ENCODE peak calls at places on chromosomes 7 and 10, in eight cellular contexts. W is esophagus squamous epithelium, V is IMR-90, A is spleen, U is breast epithelium, G is adrenal gland, F is right lobe of liver, X is body of pancreas. Y is an unnamed sample. For H3K4me1, the result is how much of the 10 kb centered on the place peaks cover.

GRCh38 chr10:121078036-121078435 is 226.9 kb downstream of the WDR11 start:
- DNase-seq in X (peak), F (no peak), A (no peak), G (no peak), W (no peak), V (no peak), U (no peak), Y (no peak)

GRCh38 chr7:17521437-17521836 is 223.0 kb downstream of the AHR start:
- DNase-seq in V (peak), G (no peak), W (no peak), A (no peak), U (no peak), F (no peak), X (no peak), Y (no peak)

GRCh38 chr7:99124236-99124635 is 19.7 kb downstream of the SMURF1 start:
- DNase-seq in X (no peak), W (no peak), U (no peak), V (no peak), F (no peak), A (no peak), G (no peak), Y (no peak)

GRCh38 chr10:62377966-62378365 is 3.8 kb downstream of the ZNF365 start:
- DNase-seq in W (no peak), U (no peak), A (no peak), X (no peak), F (no peak), G (no peak), V (no peak), Y (no peak)

GRCh38 chr10:11830836-11831519 is 7.8 kb downstream of the PROSER2 start:
- DNase-seq in F (no peak), A (no peak), U (no peak), W (no peak), V (no peak), G (no peak), X (peak), Y (peak)

GRCh38 chr7:585229-585711 is 65.6 kb upstream of the PDGFA start:
- DNase-seq in X (no peak), U (no peak), V (no peak), A (no peak), W (no peak), G (no peak), F (no peak), Y (no peak)

GRCh38 chr7:55157347-55158105 is 138.7 kb downstream of the EGFR start:
- DNase-seq in U (no peak), X (no peak), G (no peak), F (no peak), V (no peak), W (no peak), A (peak), Y (no peak)

GRCh38 chr10:133608855-133609254 is 17.7 kb downstream of the FRG2B start:
- DNase-seq in W (no peak), A (no peak), G (no peak), V (no peak), U (no peak), X (no peak), F (no peak), Y (no peak)

GRCh38 chr10:123135415-123136141 is at the start of gene HMX3:
- DNase-seq in X (no peak), V (peak), A (no peak), F (no peak), U (no peak), W (no peak), G (no peak), Y (no peak)

GRCh38 chr7:55160539-55160938 is 141.7 kb downstream of the EGFR start:
- DNase-seq in F (no peak), V (peak), U (no peak), W (no peak), G (no peak), A (no peak), X (no peak), Y (no peak)

GRCh38 chr10:94104316-94105060 is 110.8 kb downstream of the PLCE1 start:
- DNase-seq in F (no peak), X (no peak), U (no peak), G (no peak), V (peak), A (no peak), W (no peak), Y (no peak)

GRCh38 chr10:48469516-48470020 is 135.3 kb downstream of the ARHGAP22 start:
- DNase-seq in V (no peak), F (no peak), X (no peak), U (peak), A (no peak), G (peak), W (no peak), Y (peak)

GRCh38 chr7:74044366-74045350 is 16.7 kb downstream of the ELN start:
- DNase-seq in X (no peak), F (peak), V (no peak), G (no peak), A (no peak), W (no peak), U (no peak), Y (no peak)

GRCh38 chr7:17651926-17652385 is 288.3 kb downstream of the SNX13 start:
- DNase-seq in X (peak), V (peak), W (no peak), A (no peak), G (no peak), F (no peak), U (no peak), Y (no peak)

GRCh38 chr10:71004676-71005075 is 116.3 kb upstream of the PCBD1 start:
- DNase-seq in W (no peak), V (no peak), F (no peak), A (peak), X (no peak), G (no peak), U (no peak), Y (no peak)

GRCh38 chr7:42155836-42156540 is 81.0 kb downstream of the GLI3 start:
- DNase-seq in V (peak), W (no peak), G (no peak), A (no peak), F (no peak), U (no peak), X (no peak), Y (no peak)

GRCh38 chr10:52756295-52756694 is 16.3 kb downstream of the MBL2 start:
- DNase-seq in A (no peak), G (no peak), U (no peak), F (no peak), W (no peak), X (no peak), V (no peak), Y (no peak)

GRCh38 chr7:105429746-105430612 is 41.3 kb upstream of the SRPK2 start:
- DNase-seq in V (peak), G (peak), W (no peak), X (peak), A (no peak), F (no peak), U (no peak), Y (peak)

GRCh38 chr10:103706047-103706446 is 149.3 kb downstream of the SH3PXD2A start:
- DNase-seq in U (no peak), X (no peak), W (no peak), V (no peak), A (no peak), F (no peak), G (no peak), Y (no peak)

GRCh38 chr10:128530301-128530700 is 404.1 kb upstream of the MKI67 start:
- DNase-seq in A (no peak), G (no peak), V (no peak), W (no peak), F (no peak), U (no peak), X (no peak), Y (no peak)

GRCh38 chr7:30406664-30407425 is 71.7 kb downstream of the NOD1 start:
- DNase-seq in U (no peak), F (no peak), W (no peak), X (no peak), G (no peak), A (no peak), V (no peak), Y (no peak)

GRCh38 chr10:101833466-101833865 is 10.1 kb downstream of the KCNIP2 start:
- DNase-seq in F (no peak), W (no peak), X (no peak), U (no peak), G (no peak), V (no peak), A (no peak), Y (no peak)

GRCh38 chr10:74994714-74995308 is 116.6 kb upstream of the SAMD8 start:
- DNase-seq in W (no peak), F (no peak), X (no peak), V (no peak), G (no peak), A (no peak), U (no peak), Y (no peak)

GRCh38 chr7:7257899-7258692 is 75.8 kb downstream of the C1GALT1 start:
- DNase-seq in A (no peak), F (no peak), G (no peak), U (no peak), W (no peak), V (peak), X (no peak), Y (no peak)

GRCh38 chr10:110827410-110827809 is 44.3 kb upstream of the PDCD4 start:
- DNase-seq in F (no peak), G (no peak), W (no peak), A (no peak), X (no peak), V (peak), U (no peak), Y (no peak)

GRCh38 chr10:11473128-11473760 is 138.2 kb downstream of the USP6NL start:
- DNase-seq in G (no peak), X (no peak), U (no peak), F (no peak), V (no peak), A (no peak), W (no peak), Y (no peak)

GRCh38 chr10:113045155-113046055 is 95.4 kb downstream of the TCF7L2 start:
- DNase-seq in V (peak), G (no peak), A (no peak), X (no peak), F (peak), U (no peak), W (no peak), Y (no peak)

GRCh38 chr10:101284171-101285092 is 55.2 kb upstream of the LBX1 start:
- DNase-seq in U (no peak), A (no peak), W (no peak), X (no peak), V (no peak), F (no peak), G (no peak), Y (no peak)

DNA sequence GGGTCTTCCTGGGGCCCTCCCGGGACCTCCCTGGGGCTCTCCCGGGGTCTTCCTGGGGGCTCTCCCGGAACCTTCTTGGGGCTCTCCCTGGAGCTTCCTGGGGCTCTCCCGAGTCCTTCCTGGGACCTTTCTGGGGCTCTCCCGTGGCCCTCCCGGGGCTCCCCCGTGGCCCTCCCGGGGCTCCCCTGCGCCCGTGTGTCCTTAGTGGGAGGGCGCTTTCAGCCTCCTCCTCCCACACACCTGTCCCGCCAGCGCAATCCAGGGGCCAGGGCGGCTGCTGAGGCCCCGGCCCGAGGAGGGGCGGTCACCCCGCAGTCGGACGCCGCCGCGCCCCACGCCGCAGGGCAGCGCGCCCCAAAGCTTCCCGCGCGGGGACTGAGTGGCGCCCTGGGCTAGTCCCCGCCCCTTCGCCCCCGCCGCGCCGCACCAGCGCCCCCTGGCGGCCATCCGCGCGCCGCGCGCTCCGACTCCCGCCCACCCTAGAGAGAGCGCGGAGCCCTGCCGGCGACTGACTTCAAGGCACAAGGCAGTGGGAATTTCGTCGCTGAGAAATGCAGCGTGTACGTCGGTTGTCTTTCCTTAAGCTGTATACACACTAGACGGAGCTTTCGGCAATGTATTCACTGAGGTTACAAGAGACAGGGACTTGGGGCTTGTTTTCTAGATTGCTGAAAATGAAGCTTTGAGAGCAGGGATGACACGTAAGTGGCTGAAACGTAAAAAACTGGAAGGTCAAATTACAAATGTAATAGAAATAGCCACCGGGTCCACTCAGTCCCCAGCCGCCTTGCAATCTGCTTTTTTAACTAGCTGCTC is 47.1 kb downstream of the INSIG1 start:
- DNase-seq in F (peak), W (no peak), U (peak), A (peak), V (peak), G (peak), X (peak), Y (peak)
- TF ChIP-seq POLR2A in F (no peak), W (no peak), U (no peak), A (no peak), V (no peak), G (no peak), X (no peak), Y (no peak)

GRCh38 chr10:34183397-34183796 is 631.7 kb downstream of the PARD3 start:
- DNase-seq in U (no peak), V (no peak), G (no peak), A (no peak), F (no peak), X (no peak), W (no peak), Y (no peak)
- H3K4me1 ChIP-seq in U (under half), V (under half), G (under half), A (under half), F (under half), X (under half), W (under half), Y (under half)

DNA sequence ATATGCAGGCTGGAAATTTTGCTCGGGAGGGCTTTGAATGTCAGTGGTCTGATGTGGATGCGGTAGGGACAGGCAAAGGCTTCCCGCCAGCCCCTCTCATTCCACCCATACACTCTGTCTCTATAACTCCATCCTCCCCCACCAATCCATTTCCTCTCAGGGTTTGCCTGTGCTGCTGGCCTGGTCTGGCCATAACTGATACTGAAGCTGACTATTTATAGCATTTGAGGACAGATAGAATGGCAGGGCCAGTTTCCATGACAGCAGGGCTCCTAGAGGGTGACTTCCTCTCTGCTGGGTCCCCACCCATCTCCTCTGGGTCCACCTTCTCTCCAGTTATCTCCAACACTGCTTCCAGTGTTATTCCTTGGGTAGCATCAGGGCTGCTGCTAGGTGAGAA is 6.6 kb upstream of the PDLIM1 start:
- DNase-seq in W (no peak), G (no peak), U (no peak), X (no peak), V (no peak), F (no peak), A (no peak), Y (no peak)
- TF ChIP-seq POLR2A in W (no peak), G (no peak), U (no peak), X (no peak), V (no peak), F (no peak), A (no peak), Y (no peak)

GRCh38 chr10:77834540-77834939 is 92.0 kb downstream of the DLG5 start:
- DNase-seq in F (no peak), W (no peak), U (no peak), V (no peak), G (no peak), X (no peak), A (peak), Y (no peak)
- H3K4me1 ChIP-seq in F (under half), W (under half), U (under half), V (under half), G (under half), X (under half), A (under half), Y (under half)

GRCh38 chr7:151339651-151340377 is 1.8 kb upstream of the NUB1 start:
- DNase-seq in U (no peak), W (no peak), V (no peak), G (no peak), A (no peak), F (no peak), X (no peak), Y (no peak)

GRCh38 chr7:151340794-151341356 is 737 bp upstream of the NUB1 start:
- DNase-seq in A (no peak), V (no peak), U (no peak), W (no peak), F (no peak), X (peak), G (no peak), Y (no peak)

GRCh38 chr7:151342811-151343210 is 1.2 kb downstream of the NUB1 start:
- DNase-seq in W (no peak), V (no peak), G (no peak), A (no peak), U (no peak), F (no peak), X (no peak), Y (no peak)

GRCh38 chr7:151342102-151342646 is 562 bp downstream of the NUB1 start:
- DNase-seq in U (no peak), G (no peak), A (no peak), X (no peak), F (no peak), W (no peak), V (no peak), Y (no peak)

DNA sequence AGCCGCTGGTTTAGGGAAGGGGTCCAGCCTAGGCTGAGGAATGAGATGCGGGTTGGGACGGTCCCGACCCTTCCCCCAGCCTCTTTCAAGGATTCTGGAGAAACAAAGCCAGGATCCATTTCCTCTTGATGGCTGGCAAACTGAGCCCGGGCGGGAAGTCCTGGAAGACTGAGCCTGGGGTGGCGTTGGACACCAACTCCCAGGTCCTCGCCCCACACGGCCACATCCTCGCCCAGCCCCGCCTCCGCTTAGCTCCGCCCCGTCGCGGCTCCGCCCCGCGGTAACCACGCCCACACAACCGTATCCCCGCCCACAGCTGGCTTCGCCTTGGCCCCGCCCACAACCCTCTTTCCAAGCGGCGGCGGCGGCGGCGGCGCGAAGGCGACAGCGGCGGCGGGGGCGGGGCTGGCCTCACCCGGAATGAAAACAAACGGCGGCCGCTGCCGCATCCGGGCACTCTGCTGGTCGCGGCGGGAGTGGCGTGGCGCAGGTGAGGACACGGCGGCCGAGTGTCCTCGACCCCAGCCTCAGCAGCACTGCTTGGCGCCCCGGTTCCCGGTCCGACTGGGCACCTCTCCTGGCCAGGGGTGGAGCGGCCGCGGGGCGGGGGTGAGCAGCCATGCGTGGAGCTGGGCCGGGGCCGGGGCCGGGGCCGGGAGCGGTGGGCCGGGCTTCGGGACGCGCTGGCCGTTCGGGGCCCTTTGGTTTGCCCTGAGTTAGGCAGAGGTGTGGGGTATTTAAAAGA is at the start of gene NUB1:
- DNase-seq in W (peak), G (peak), A (peak), U (peak), V (peak), X (peak), F (peak), Y (peak)
- TF ChIP-seq POLR2A in W (peak), G (peak), A (peak), U (peak), V (peak), X (peak), F (peak), Y (no peak)

GRCh38 chr7:92830047-92830446 is 6.3 kb downstream of the CDK6 start:
- DNase-seq in U (no peak), W (no peak), X (no peak), A (no peak), F (no peak), G (no peak), V (no peak), Y (no peak)
- H3K4me1 ChIP-seq in U (under half), W (half or more), X (under half), A (under half), F (under half), G (under half), V (under half), Y (half or more)

GRCh38 chr7:155002411-155003214 is at the start of gene PAXIP1:
- DNase-seq in X (peak), G (no peak), V (peak), A (peak), U (no peak), W (no peak), F (peak), Y (peak)

GRCh38 chr7:155007947-155008346 is 5.0 kb upstream of the PAXIP1 start:
- DNase-seq in X (no peak), V (no peak), A (no peak), F (no peak), G (no peak), U (no peak), W (no peak), Y (no peak)

GRCh38 chr7:155001756-155002410 is 1.0 kb downstream of the PAXIP1 start:
- DNase-seq in V (no peak), F (no peak), W (no peak), X (no peak), A (no peak), G (no peak), U (no peak), Y (no peak)

GRCh38 chr7:155000795-155001194 is 2.1 kb downstream of the PAXIP1 start:
- DNase-seq in A (no peak), U (no peak), G (no peak), V (no peak), F (no peak), X (peak), W (no peak), Y (no peak)

GRCh38 chr7:155003215-155003999 is 483 bp upstream of the PAXIP1 start:
- DNase-seq in W (peak), A (peak), G (peak), X (peak), V (peak), F (peak), U (peak), Y (peak)
- TF ChIP-seq POLR2A in W (peak), A (peak), G (peak), X (peak), V (no peak), F (peak), U (peak), Y (no peak)

GRCh38 chr10:80410578-80411145 is 2.3 kb downstream of the PRXL2A start:
- DNase-seq in W (no peak), V (no peak), G (no peak), A (no peak), X (no peak), U (no peak), F (no peak), Y (no peak)
- H3K4me1 ChIP-seq in W (half or more), V (under half), G (under half), A (under half), X (under half), U (under half), F (half or more), Y (half or more)

Y was measured in stomach.